ENCODE peak calls at places on chromosome 1, in ten cellular contexts. One of them, this sample, is unnamed.

GRCh38 chr1:47172782-47173181 is 17.1 kb downstream of the PDZK1IP1 start:
- DNase-seq in KBM-7: no peak
- DNase-seq in HS-27A: no peak
- DNase-seq in cardiac muscle cell: no peak
- DNase-seq in endothelial cell: no peak
- DNase-seq in amniotic stem cell: no peak
- DNase-seq in left cardiac atrium: no peak
- DNase-seq in stimulated activated CD4-positive, alpha-beta T cell treated with anti-CD3 and anti-CD28 coated beads, Interleukin-12 subunit alpha, Interleukin-12 subunit beta, amount 100 ng/mL, for 4 hours: no peak
- DNase-seq in GM19239: no peak
- DNase-seq in HEK293T: no peak
- DNase-seq in this sample: no peak

GRCh38 chr1:64933296-64934070 is 32.9 kb downstream of the JAK1 start:
- DNase-seq in KBM-7: peak; percentile 65
- DNase-seq in HS-27A: peak; percentile 48
- DNase-seq in cardiac muscle cell: peak; percentile 94
- DNase-seq in endothelial cell: no peak
- DNase-seq in amniotic stem cell: peak; percentile 77
- DNase-seq in left cardiac atrium: no peak
- DNase-seq in stimulated activated CD4-positive, alpha-beta T cell treated with anti-CD3 and anti-CD28 coated beads, Interleukin-12 subunit alpha, Interleukin-12 subunit beta, amount 100 ng/mL, for 4 hours: no peak
- DNase-seq in GM19239: no peak
- DNase-seq in HEK293T: no peak
- DNase-seq in this sample: no peak

GRCh38 chr1:178530037-178530402 is 17.1 kb downstream of the TEX35 start:
- DNase-seq in KBM-7: no peak
- DNase-seq in HS-27A: peak; percentile 81
- DNase-seq in cardiac muscle cell: peak; percentile 40
- DNase-seq in endothelial cell: no peak
- DNase-seq in amniotic stem cell: peak; percentile 8
- DNase-seq in left cardiac atrium: peak; percentile 50
- DNase-seq in stimulated activated CD4-positive, alpha-beta T cell treated with anti-CD3 and anti-CD28 coated beads, Interleukin-12 subunit alpha, Interleukin-12 subunit beta, amount 100 ng/mL, for 4 hours: no peak
- DNase-seq in GM19239: no peak
- DNase-seq in HEK293T: no peak
- DNase-seq in this sample: no peak

GRCh38 chr1:62321438-62321837 is 2.2 kb upstream of the KANK4 start:
- DNase-seq in KBM-7: no peak
- DNase-seq in HS-27A: no peak
- DNase-seq in cardiac muscle cell: peak; percentile 40
- DNase-seq in endothelial cell: no peak
- DNase-seq in amniotic stem cell: peak; percentile 46
- DNase-seq in left cardiac atrium: no peak
- DNase-seq in stimulated activated CD4-positive, alpha-beta T cell treated with anti-CD3 and anti-CD28 coated beads, Interleukin-12 subunit alpha, Interleukin-12 subunit beta, amount 100 ng/mL, for 4 hours: no peak
- DNase-seq in GM19239: no peak
- DNase-seq in HEK293T: no peak
- DNase-seq in this sample: no peak

GRCh38 chr1:43348809-43349593 is 9.8 kb upstream of the CDC20 start:
- DNase-seq in KBM-7: no peak
- DNase-seq in HS-27A: no peak
- DNase-seq in cardiac muscle cell: peak; percentile 78
- DNase-seq in endothelial cell: peak; percentile 84
- DNase-seq in amniotic stem cell: no peak
- DNase-seq in left cardiac atrium: peak; percentile 86
- DNase-seq in stimulated activated CD4-positive, alpha-beta T cell treated with anti-CD3 and anti-CD28 coated beads, Interleukin-12 subunit alpha, Interleukin-12 subunit beta, amount 100 ng/mL, for 4 hours: peak; percentile 41
- DNase-seq in GM19239: no peak
- DNase-seq in HEK293T: peak; percentile 95
- DNase-seq in this sample: peak; percentile 75

GRCh38 chr1:44227211-44227610 is 13.9 kb downstream of the DMAP1 start:
- DNase-seq in KBM-7: no peak
- DNase-seq in HS-27A: no peak
- DNase-seq in cardiac muscle cell: no peak
- DNase-seq in endothelial cell: no peak
- DNase-seq in amniotic stem cell: no peak
- DNase-seq in left cardiac atrium: no peak
- DNase-seq in stimulated activated CD4-positive, alpha-beta T cell treated with anti-CD3 and anti-CD28 coated beads, Interleukin-12 subunit alpha, Interleukin-12 subunit beta, amount 100 ng/mL, for 4 hours: no peak
- DNase-seq in GM19239: no peak
- DNase-seq in HEK293T: no peak
- DNase-seq in this sample: no peak

GRCh38 chr1:20120796-20121195 is 1.5 kb upstream of the PLA2G2D start:
- DNase-seq in KBM-7: no peak
- DNase-seq in HS-27A: no peak
- DNase-seq in cardiac muscle cell: no peak
- DNase-seq in endothelial cell: no peak
- DNase-seq in amniotic stem cell: no peak
- DNase-seq in left cardiac atrium: no peak
- DNase-seq in stimulated activated CD4-positive, alpha-beta T cell treated with anti-CD3 and anti-CD28 coated beads, Interleukin-12 subunit alpha, Interleukin-12 subunit beta, amount 100 ng/mL, for 4 hours: no peak
- DNase-seq in GM19239: no peak
- DNase-seq in HEK293T: no peak
- DNase-seq in this sample: no peak

GRCh38 chr1:3022976-3023375 is 1.7 kb downstream of the ACTRT2 start:
- DNase-seq in KBM-7: no peak
- DNase-seq in HS-27A: no peak
- DNase-seq in cardiac muscle cell: no peak
- DNase-seq in endothelial cell: no peak
- DNase-seq in amniotic stem cell: no peak
- DNase-seq in left cardiac atrium: no peak
- DNase-seq in stimulated activated CD4-positive, alpha-beta T cell treated with anti-CD3 and anti-CD28 coated beads, Interleukin-12 subunit alpha, Interleukin-12 subunit beta, amount 100 ng/mL, for 4 hours: no peak
- DNase-seq in GM19239: no peak
- DNase-seq in HEK293T: no peak
- DNase-seq in this sample: no peak

GRCh38 chr1:217620814-217621213 is 10.1 kb downstream of the GPATCH2 start:
- DNase-seq in KBM-7: no peak
- DNase-seq in HS-27A: no peak
- DNase-seq in cardiac muscle cell: no peak
- DNase-seq in endothelial cell: no peak
- DNase-seq in amniotic stem cell: no peak
- DNase-seq in left cardiac atrium: no peak
- DNase-seq in stimulated activated CD4-positive, alpha-beta T cell treated with anti-CD3 and anti-CD28 coated beads, Interleukin-12 subunit alpha, Interleukin-12 subunit beta, amount 100 ng/mL, for 4 hours: no peak
- DNase-seq in GM19239: peak; percentile 15
- DNase-seq in HEK293T: no peak
- DNase-seq in this sample: peak; percentile 63

GRCh38 chr1:20112279-20113000 is 6.9 kb downstream of the PLA2G2D start:
- DNase-seq in KBM-7: no peak
- DNase-seq in HS-27A: no peak
- DNase-seq in cardiac muscle cell: no peak
- DNase-seq in endothelial cell: no peak
- DNase-seq in amniotic stem cell: no peak
- DNase-seq in left cardiac atrium: no peak
- DNase-seq in stimulated activated CD4-positive, alpha-beta T cell treated with anti-CD3 and anti-CD28 coated beads, Interleukin-12 subunit alpha, Interleukin-12 subunit beta, amount 100 ng/mL, for 4 hours: no peak
- DNase-seq in GM19239: no peak
- DNase-seq in HEK293T: no peak
- DNase-seq in this sample: no peak

GRCh38 chr1:3038571-3039181 is 17.4 kb downstream of the ACTRT2 start:
- DNase-seq in KBM-7: no peak
- DNase-seq in HS-27A: no peak
- DNase-seq in cardiac muscle cell: no peak
- DNase-seq in endothelial cell: no peak
- DNase-seq in amniotic stem cell: no peak
- DNase-seq in left cardiac atrium: no peak
- DNase-seq in stimulated activated CD4-positive, alpha-beta T cell treated with anti-CD3 and anti-CD28 coated beads, Interleukin-12 subunit alpha, Interleukin-12 subunit beta, amount 100 ng/mL, for 4 hours: no peak
- DNase-seq in GM19239: no peak
- DNase-seq in HEK293T: no peak
- DNase-seq in this sample: no peak

GRCh38 chr1:59986736-59987310 is 60.2 kb upstream of the CYP2J2 start:
- DNase-seq in KBM-7: no peak
- DNase-seq in HS-27A: no peak
- DNase-seq in cardiac muscle cell: no peak
- DNase-seq in endothelial cell: no peak
- DNase-seq in amniotic stem cell: no peak
- DNase-seq in left cardiac atrium: no peak
- DNase-seq in stimulated activated CD4-positive, alpha-beta T cell treated with anti-CD3 and anti-CD28 coated beads, Interleukin-12 subunit alpha, Interleukin-12 subunit beta, amount 100 ng/mL, for 4 hours: no peak
- DNase-seq in GM19239: no peak
- DNase-seq in HEK293T: no peak
- DNase-seq in this sample: no peak

GRCh38 chr1:21329209-21329844 is 39.1 kb upstream of the ECE1 start:
- DNase-seq in KBM-7: no peak
- DNase-seq in HS-27A: no peak
- DNase-seq in cardiac muscle cell: no peak
- DNase-seq in endothelial cell: no peak
- DNase-seq in amniotic stem cell: no peak
- DNase-seq in left cardiac atrium: no peak
- DNase-seq in stimulated activated CD4-positive, alpha-beta T cell treated with anti-CD3 and anti-CD28 coated beads, Interleukin-12 subunit alpha, Interleukin-12 subunit beta, amount 100 ng/mL, for 4 hours: no peak
- DNase-seq in GM19239: no peak
- DNase-seq in HEK293T: no peak
- DNase-seq in this sample: no peak

GRCh38 chr1:108190686-108191416 is 9.3 kb downstream of the SLC25A24 start:
- DNase-seq in KBM-7: peak; percentile 23
- DNase-seq in HS-27A: no peak
- DNase-seq in cardiac muscle cell: no peak
- DNase-seq in endothelial cell: no peak
- DNase-seq in amniotic stem cell: no peak
- DNase-seq in left cardiac atrium: no peak
- DNase-seq in stimulated activated CD4-positive, alpha-beta T cell treated with anti-CD3 and anti-CD28 coated beads, Interleukin-12 subunit alpha, Interleukin-12 subunit beta, amount 100 ng/mL, for 4 hours: no peak
- DNase-seq in GM19239: no peak
- DNase-seq in HEK293T: no peak
- DNase-seq in this sample: peak; percentile 30

GRCh38 chr1:114262314-114262960 is 108.8 kb upstream of the SYT6 start:
- DNase-seq in KBM-7: no peak
- DNase-seq in HS-27A: no peak
- DNase-seq in cardiac muscle cell: no peak
- DNase-seq in endothelial cell: no peak
- DNase-seq in amniotic stem cell: no peak
- DNase-seq in left cardiac atrium: no peak
- DNase-seq in stimulated activated CD4-positive, alpha-beta T cell treated with anti-CD3 and anti-CD28 coated beads, Interleukin-12 subunit alpha, Interleukin-12 subunit beta, amount 100 ng/mL, for 4 hours: no peak
- DNase-seq in GM19239: no peak
- DNase-seq in HEK293T: no peak
- DNase-seq in this sample: no peak

GRCh38 chr1:107963601-107964396 is 1.2 kb downstream of the VAV3 start:
- DNase-seq in KBM-7: peak; percentile 82
- DNase-seq in HS-27A: no peak
- DNase-seq in cardiac muscle cell: peak; percentile 41
- DNase-seq in endothelial cell: peak; percentile 49
- DNase-seq in amniotic stem cell: no peak
- DNase-seq in left cardiac atrium: peak; percentile 42
- DNase-seq in stimulated activated CD4-positive, alpha-beta T cell treated with anti-CD3 and anti-CD28 coated beads, Interleukin-12 subunit alpha, Interleukin-12 subunit beta, amount 100 ng/mL, for 4 hours: peak; percentile 33
- DNase-seq in GM19239: peak; percentile 60
- DNase-seq in HEK293T: no peak
- DNase-seq in this sample: peak; percentile 69

GRCh38 chr1:30476911-30477459 is 246.4 kb downstream of the MATN1 start:
- DNase-seq in KBM-7: no peak
- DNase-seq in HS-27A: no peak
- DNase-seq in cardiac muscle cell: no peak
- DNase-seq in endothelial cell: no peak
- DNase-seq in amniotic stem cell: no peak
- DNase-seq in left cardiac atrium: no peak
- DNase-seq in stimulated activated CD4-positive, alpha-beta T cell treated with anti-CD3 and anti-CD28 coated beads, Interleukin-12 subunit alpha, Interleukin-12 subunit beta, amount 100 ng/mL, for 4 hours: no peak
- DNase-seq in GM19239: no peak
- DNase-seq in HEK293T: no peak
- DNase-seq in this sample: no peak

GRCh38 chr1:158793604-158794003 is 12.6 kb upstream of the OR6N2 start:
- DNase-seq in KBM-7: no peak
- DNase-seq in HS-27A: no peak
- DNase-seq in cardiac muscle cell: peak; percentile 6
- DNase-seq in endothelial cell: peak; percentile 24
- DNase-seq in amniotic stem cell: no peak
- DNase-seq in left cardiac atrium: no peak
- DNase-seq in stimulated activated CD4-positive, alpha-beta T cell treated with anti-CD3 and anti-CD28 coated beads, Interleukin-12 subunit alpha, Interleukin-12 subunit beta, amount 100 ng/mL, for 4 hours: peak; percentile 21
- DNase-seq in GM19239: no peak
- DNase-seq in HEK293T: no peak
- DNase-seq in this sample: no peak

GRCh38 chr1:244271004-244271403 is 180.7 kb downstream of the ADSS2 start:
- DNase-seq in KBM-7: no peak
- DNase-seq in HS-27A: no peak
- DNase-seq in cardiac muscle cell: no peak
- DNase-seq in endothelial cell: no peak
- DNase-seq in amniotic stem cell: no peak
- DNase-seq in left cardiac atrium: no peak
- DNase-seq in stimulated activated CD4-positive, alpha-beta T cell treated with anti-CD3 and anti-CD28 coated beads, Interleukin-12 subunit alpha, Interleukin-12 subunit beta, amount 100 ng/mL, for 4 hours: no peak
- DNase-seq in GM19239: no peak
- DNase-seq in HEK293T: no peak
- DNase-seq in this sample: no peak

GRCh38 chr1:7616076-7616833 is 154.8 kb upstream of the VAMP3 start:
- DNase-seq in KBM-7: peak; percentile 15
- DNase-seq in HS-27A: peak; percentile 3
- DNase-seq in cardiac muscle cell: peak; percentile 50
- DNase-seq in endothelial cell: peak; percentile 74
- DNase-seq in amniotic stem cell: no peak
- DNase-seq in left cardiac atrium: peak; percentile 54
- DNase-seq in stimulated activated CD4-positive, alpha-beta T cell treated with anti-CD3 and anti-CD28 coated beads, Interleukin-12 subunit alpha, Interleukin-12 subunit beta, amount 100 ng/mL, for 4 hours: peak; percentile 13
- DNase-seq in GM19239: peak; percentile 34
- DNase-seq in HEK293T: peak; percentile 64
- DNase-seq in this sample: peak; percentile 67

This sample was measured in GM13976.